ENCODE peak calls at places on chromosomes 7 and 10, in nine cellular contexts. O, R, Q, T, A, G, P, U and H are unnamed samples.

GRCh38 chr7:113548561-113548960 is 370.2 kb downstream of the PPP1R3A start:
- ATAC-seq in O (no peak), R (no peak), Q (no peak), T (no peak), A (no peak), G (no peak), P (no peak), U (no peak), H (no peak)

GRCh38 chr7:29170781-29171180 is 23.8 kb upstream of the CHN2 start:
- ATAC-seq in O (no peak), R (no peak), Q (no peak), T (no peak), A (no peak), G (no peak), P (no peak), U (no peak), H (no peak)

GRCh38 chr10:5453749-5454489 is 41.6 kb downstream of the NET1 start:
- ATAC-seq in O (no peak), R (peak), Q (no peak), T (no peak), A (no peak), G (no peak), P (no peak), U (no peak), H (no peak)

GRCh38 chr7:156429514-156429913 is 211.1 kb upstream of the RNF32 start:
- ATAC-seq in O (no peak), R (no peak), Q (no peak), T (no peak), A (no peak), G (no peak), P (no peak), U (no peak), H (no peak)

GRCh38 chr7:82166666-82167065 is 276.9 kb downstream of the CACNA2D1 start:
- ATAC-seq in O (no peak), R (no peak), Q (no peak), T (no peak), A (no peak), G (no peak), P (no peak), U (peak), H (no peak)

GRCh38 chr10:75126277-75126676 is 14.8 kb downstream of the SAMD8 start:
- ATAC-seq in O (no peak), R (no peak), Q (no peak), T (no peak), A (no peak), G (no peak), P (no peak), U (no peak), H (no peak)

GRCh38 chr10:96339956-96340904 is 18.6 kb downstream of the OPALIN start:
- ATAC-seq in O (peak), R (peak), Q (peak), T (no peak), A (no peak), G (peak), P (peak), U (peak), H (peak)

GRCh38 chr7:143016996-143017395 is 9.9 kb downstream of the OR9A2 start:
- ATAC-seq in O (no peak), R (no peak), Q (no peak), T (no peak), A (no peak), G (no peak), P (no peak), U (no peak), H (peak)

GRCh38 chr10:80437227-80437626 is 16.9 kb upstream of the TSPAN14 start:
- ATAC-seq in O (no peak), R (no peak), Q (no peak), T (no peak), A (no peak), G (no peak), P (no peak), U (no peak), H (no peak)

GRCh38 chr10:129151281-129151680 is 315.8 kb upstream of the MGMT start:
- ATAC-seq in O (no peak), R (no peak), Q (no peak), T (no peak), A (no peak), G (no peak), P (no peak), U (no peak), H (no peak)

GRCh38 chr10:132172091-132173066 is 14.4 kb upstream of the DPYSL4 start:
- ATAC-seq in O (no peak), R (no peak), Q (peak), T (no peak), A (no peak), G (no peak), P (peak), U (no peak), H (peak)

GRCh38 chr10:11113156-11113555 is 95.5 kb downstream of the CELF2 start:
- ATAC-seq in O (peak), R (peak), Q (peak), T (peak), A (no peak), G (no peak), P (peak), U (no peak), H (peak)

GRCh38 chr7:2100278-2101205 is 132.2 kb downstream of the MAD1L1 start:
- ATAC-seq in O (peak), R (peak), Q (no peak), T (no peak), A (peak), G (peak), P (no peak), U (peak), H (peak)

GRCh38 chr7:151199196-151199874 is 11.0 kb downstream of the H2BK1 start:
- ATAC-seq in O (no peak), R (no peak), Q (no peak), T (no peak), A (no peak), G (no peak), P (no peak), U (no peak), H (no peak)

GRCh38 chr10:63365976-63366765 is 99.6 kb downstream of the JMJD1C start:
- ATAC-seq in O (no peak), R (no peak), Q (peak), T (no peak), A (no peak), G (no peak), P (peak), U (no peak), H (no peak)

GRCh38 chr7:91344911-91345310 is 80.7 kb downstream of the FZD1 start:
- ATAC-seq in O (no peak), R (no peak), Q (no peak), T (no peak), A (no peak), G (no peak), P (no peak), U (no peak), H (peak)

GRCh38 chr10:119642556-119643111 is 8.5 kb upstream of the BAG3 start:
- ATAC-seq in O (peak), R (peak), Q (peak), T (peak), A (no peak), G (no peak), P (peak), U (no peak), H (no peak)